ENCODE peak calls at places on chromosomes 4 and X, in eight cellular contexts. J is HFFc6, R is choroid plexus epithelial cell, P is pancreas, S is upper lobe of left lung, L is Calu3, O is AG10803, U is astrocyte. T is an unnamed sample.

GRCh38 chr4:80921441-80921840 is 109.1 kb upstream of the BMP3 start:
- DNase-seq in J (no peak), R (no peak), P (no peak), S (no peak), L (no peak), O (no peak), U (no peak), T (no peak)

GRCh38 chrX:14920196-14920595 is 47.0 kb downstream of the MOSPD2 start:
- DNase-seq in J (peak), R (peak), P (no peak), S (no peak), L (no peak), O (peak), U (peak), T (peak)

GRCh38 chr4:88041626-88042025 is 34.2 kb downstream of the PKD2 start:
- DNase-seq in J (no peak), R (no peak), P (no peak), S (no peak), L (no peak), O (no peak), U (no peak), T (no peak)

GRCh38 chrX:26597981-26598380 is 382.0 kb downstream of the MAGEB5 start:
- DNase-seq in J (no peak), R (peak), P (no peak), S (no peak), L (no peak), O (no peak), U (no peak), T (no peak)

GRCh38 chr4:111269439-111269838 is 646.6 kb upstream of the PITX2 start:
- DNase-seq in J (peak), R (peak), P (no peak), S (no peak), L (no peak), O (no peak), U (peak), T (no peak)

GRCh38 chr4:107115185-107115847 is 79.2 kb upstream of the DKK2 start:
- DNase-seq in J (no peak), R (peak), P (no peak), S (no peak), L (no peak), O (peak), U (peak), T (peak)

GRCh38 chrX:80290834-80291233 is 129.4 kb upstream of the TENT5D start:
- DNase-seq in J (no peak), R (no peak), P (no peak), S (no peak), L (no peak), O (no peak), U (no peak), T (no peak)

GRCh38 chr4:140952709-140953108 is 180.6 kb downstream of the RNF150 start:
- DNase-seq in J (no peak), R (no peak), P (no peak), S (no peak), L (no peak), O (peak), U (peak), T (peak)

GRCh38 chrX:85905851-85906250 is 141.5 kb downstream of the CHM start:
- DNase-seq in J (no peak), R (no peak), P (no peak), S (no peak), L (no peak), O (no peak), U (no peak), T (no peak)

GRCh38 chr4:178415925-178416324 is 973.7 kb upstream of the AGA start:
- DNase-seq in J (no peak), R (no peak), P (peak), S (peak), L (no peak), O (no peak), U (no peak), T (no peak)

GRCh38 chrX:113514906-113515305 is 674.3 kb upstream of the AMOT start:
- DNase-seq in J (no peak), R (no peak), P (no peak), S (no peak), L (no peak), O (no peak), U (no peak), T (no peak)

GRCh38 chr4:6207602-6208001 is 7.3 kb upstream of the JAKMIP1 start:
- DNase-seq in J (no peak), R (no peak), P (no peak), S (no peak), L (no peak), O (no peak), U (no peak), T (no peak)

GRCh38 chr4:120052840-120053239 is 13.8 kb downstream of the MAD2L1 start:
- DNase-seq in J (peak), R (peak), P (no peak), S (no peak), L (no peak), O (peak), U (peak), T (peak)

GRCh38 chrX:115023139-115023538 is 5.7 kb upstream of the IL13RA2 start:
- DNase-seq in J (peak), R (peak), P (no peak), S (no peak), L (peak), O (peak), U (peak), T (peak)

GRCh38 chr4:8528713-8529112 is 51.5 kb upstream of the GPR78 start:
- DNase-seq in J (peak), R (peak), P (no peak), S (no peak), L (no peak), O (peak), U (peak), T (peak)

GRCh38 chrX:96563663-96564062 is 121.0 kb upstream of the DIAPH2 start:
- DNase-seq in J (peak), R (peak), P (no peak), S (no peak), L (no peak), O (peak), U (no peak), T (peak)

GRCh38 chrX:70171636-70172035 is 5.6 kb upstream of the DGAT2L6 start:
- DNase-seq in J (no peak), R (no peak), P (no peak), S (no peak), L (no peak), O (no peak), U (peak), T (peak)

GRCh38 chr4:47704693-47705325 is 133.1 kb downstream of the CORIN start:
- DNase-seq in J (peak), R (peak), P (peak), S (no peak), L (peak), O (peak), U (no peak), T (peak)

GRCh38 chr4:84985952-84986351 is 19.5 kb upstream of the WDFY3 start:
- DNase-seq in J (peak), R (peak), P (no peak), S (no peak), L (no peak), O (peak), U (peak), T (peak)

GRCh38 chrX:73876897-73877296 is 313.9 kb downstream of the CHIC1 start:
- DNase-seq in J (no peak), R (no peak), P (no peak), S (no peak), L (no peak), O (no peak), U (no peak), T (no peak)

GRCh38 chrX:52923781-52924241 is 26.7 kb downstream of the FAM156B start:
- DNase-seq in J (peak), R (peak), P (no peak), S (no peak), L (no peak), O (peak), U (peak), T (peak)

GRCh38 chrX:150607200-150607599 is 38.8 kb downstream of the MTM1 start:
- DNase-seq in J (no peak), R (no peak), P (no peak), S (no peak), L (no peak), O (no peak), U (no peak), T (no peak)

GRCh38 chr4:2962614-2963184 is 507 bp downstream of the NOP14 start:
- DNase-seq in J (peak), R (peak), P (no peak), S (no peak), L (peak), O (peak), U (peak), T (peak)

GRCh38 chr4:46931981-46932380 is 22.9 kb upstream of the COX7B2 start:
- DNase-seq in J (no peak), R (peak), P (no peak), S (no peak), L (peak), O (no peak), U (peak), T (peak)

DNA sequence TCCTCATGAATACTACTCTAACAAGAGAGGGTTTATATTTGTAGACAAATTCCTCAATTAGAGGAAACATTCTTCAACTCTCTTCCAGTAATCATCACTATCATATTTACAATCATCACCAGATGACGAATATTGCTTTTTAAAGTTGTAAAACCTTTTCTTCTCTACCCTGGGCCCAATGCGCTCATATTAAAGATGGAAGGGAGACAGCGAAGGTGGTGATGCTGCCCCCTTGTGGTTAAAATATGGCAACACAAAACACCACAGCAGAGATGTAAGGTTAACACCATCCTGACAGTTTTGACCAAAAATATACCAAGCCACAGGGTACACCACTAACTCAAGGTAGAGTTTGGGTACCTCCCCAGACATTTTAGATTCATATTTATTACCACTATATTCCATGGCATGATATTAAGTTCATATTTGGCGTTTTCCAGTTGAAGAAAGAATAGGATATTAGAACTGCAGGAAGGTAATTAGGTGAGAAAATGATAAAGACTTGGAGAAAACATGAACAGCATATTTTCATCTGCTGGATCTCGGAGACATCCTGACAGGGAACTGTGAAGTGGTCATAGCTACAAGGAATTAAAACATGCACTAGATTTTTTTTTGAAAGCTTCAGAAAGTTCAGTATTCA is 72.8 kb downstream of the SLC9A7 start:
- DNase-seq in J (peak), R (peak), P (no peak), S (no peak), L (peak), O (peak), U (no peak), T (peak)
- TF ChIP-seq CTCF in J (peak), R (peak), P (peak), S (peak), L (peak), O (peak), U (peak), T (peak)

GRCh38 chrX:40543661-40544328 is 37.0 kb upstream of the ATP6AP2 start:
- DNase-seq in J (peak), R (peak), P (no peak), S (no peak), L (peak), O (peak), U (peak), T (peak)
- TF ChIP-seq CTCF in J (peak), R (peak), P (peak), S (peak), L (peak), O (peak), U (peak), T (peak)

DNA sequence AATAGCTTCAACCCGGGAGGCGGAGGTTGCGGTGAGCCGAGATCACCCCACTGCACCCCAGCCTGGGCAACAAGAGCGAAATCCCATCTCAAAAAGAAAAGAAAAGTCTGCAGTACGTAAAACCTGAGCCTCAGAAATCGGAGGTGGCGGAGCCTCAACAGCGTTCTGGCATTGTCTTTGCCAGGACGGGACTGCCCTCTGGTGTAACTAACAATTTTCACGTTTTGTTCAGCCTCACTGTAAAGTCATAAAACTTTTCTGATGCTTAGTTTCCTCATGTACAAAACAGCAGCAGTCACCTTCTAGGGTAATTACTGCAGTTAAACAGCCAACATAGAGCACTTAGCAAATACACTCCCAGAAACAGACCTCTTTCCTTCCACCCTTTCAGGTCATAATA is 121.7 kb downstream of the RBM47 start:
- DNase-seq in J (no peak), R (no peak), P (no peak), S (peak), L (no peak), O (no peak), U (no peak), T (no peak)
- TF ChIP-seq CTCF in J (peak), R (no peak), P (no peak), S (no peak), L (no peak), O (no peak), U (no peak), T (no peak)

DNA sequence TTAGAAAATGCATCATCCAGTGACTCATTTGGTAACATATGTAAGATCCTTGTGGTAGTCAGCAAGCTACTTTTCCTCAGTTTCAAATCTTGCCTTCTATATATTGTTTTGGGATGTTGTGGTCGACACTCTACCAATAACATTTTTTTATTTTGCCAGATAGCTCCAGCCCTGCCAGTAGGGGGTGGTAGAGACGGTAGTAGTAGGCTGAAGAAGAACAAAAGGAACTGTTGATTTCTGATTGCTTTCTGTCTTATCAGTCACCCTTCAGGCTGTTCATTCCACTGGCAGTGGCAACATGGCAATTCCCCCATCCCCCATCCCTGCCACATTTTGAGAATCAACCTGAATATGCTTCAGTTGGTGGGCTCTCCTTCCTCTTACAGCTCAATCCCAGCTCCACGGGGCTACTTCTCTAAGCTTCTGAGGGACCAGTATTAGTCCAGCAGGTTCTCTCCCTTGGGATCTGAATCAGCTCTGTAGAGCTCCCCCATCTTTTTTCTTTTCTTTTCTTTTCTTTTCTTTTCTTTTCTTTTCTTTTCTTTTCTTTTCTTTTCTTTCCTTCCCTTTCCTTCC is 171.5 kb upstream of the VEGFC start:
- DNase-seq in J (no peak), R (no peak), P (no peak), S (no peak), L (peak), O (no peak), U (no peak), T (peak)
- TF ChIP-seq CTCF in J (peak), R (peak), P (no peak), S (no peak), L (peak), O (peak), U (no peak), T (peak)

T was measured in fibroblast of mammary gland.